ENCODE peak calls at places on chromosomes 16 and 17, in ten cellular contexts. W is stomach; F is esophagus muscularis mucosa; I is CD4-positive, CD25-positive, alpha-beta regulatory T cell; Z is neuronal stem cell; V is GM23248; X is Peyer's patch; O is GM12878; D is mammary epithelial cell; U is CD8-positive, alpha-beta T cell. A is an unnamed sample.

GRCh38 chr16:57809843-57810196 is 7.5 kb upstream of the KIFC3 start:
- DNase-seq in X (no peak), I (no peak), W (no peak), D (no peak), F (no peak), Z (no peak), O (no peak), V (no peak), U (no peak), A (no peak)

GRCh38 chr17:81601525-81602120 is 35.3 kb downstream of the NPLOC4 start:
- DNase-seq in W (peak; percentile 29), D (peak; percentile 36), V (peak; percentile 79), U (peak; percentile 3), Z (peak; percentile 55), F (no peak), X (peak; percentile 78), I (peak; percentile 80), O (peak; percentile 20), A (no peak)

GRCh38 chr16:30429418-30429677 is 482 bp downstream of the DCTPP1 start:
- DNase-seq in O (no peak), U (no peak), D (no peak), F (no peak), X (no peak), W (no peak), I (no peak), V (no peak), Z (no peak), A (no peak)

GRCh38 chr16:85028638-85029412 is 1.2 kb downstream of the KIAA0513 start:
- DNase-seq in X (peak; percentile 89), F (no peak), Z (no peak), W (peak; percentile 84), V (peak; percentile 90), U (peak; percentile 32), I (peak; percentile 83), O (no peak), D (peak; percentile 90), A (peak; percentile 63)

GRCh38 chr17:34269969-34270368 is at the start of gene CCL7:
- DNase-seq in D (no peak), O (no peak), U (no peak), X (no peak), F (no peak), Z (no peak), V (peak; percentile 70), I (no peak), W (no peak), A (no peak)

GRCh38 chr17:60311936-60312335 is 80.0 kb downstream of the USP32 start:
- DNase-seq in U (no peak), Z (no peak), F (no peak), O (no peak), D (no peak), V (peak; percentile 71), X (no peak), W (no peak), I (no peak), A (no peak)

GRCh38 chr17:74779948-74780400 is 3.8 kb upstream of the NAT9 start:
- DNase-seq in U (peak; percentile 21), V (no peak), D (no peak), X (peak; percentile 90), Z (no peak), I (peak; percentile 92), W (peak; percentile 35), O (peak; percentile 63), F (no peak), A (no peak)

GRCh38 chr17:62715882-62716390 is 88.5 kb downstream of the MRC2 start:
- DNase-seq in O (no peak), V (no peak), Z (no peak), F (no peak), U (no peak), X (peak; percentile 10), W (no peak), I (no peak), D (no peak), A (no peak)

GRCh38 chr17:9402590-9403199 is 172.9 kb downstream of the STX8 start:
- DNase-seq in X (peak; percentile 68), F (no peak), Z (no peak), W (no peak), V (peak; percentile 48), O (no peak), D (no peak), U (no peak), I (peak; percentile 48), A (no peak)

GRCh38 chr17:81537856-81538555 is 9.8 kb downstream of the FSCN2 start:
- DNase-seq in D (no peak), I (no peak), F (no peak), V (no peak), Z (no peak), X (no peak), W (no peak), O (no peak), U (no peak), A (no peak)

DNA sequence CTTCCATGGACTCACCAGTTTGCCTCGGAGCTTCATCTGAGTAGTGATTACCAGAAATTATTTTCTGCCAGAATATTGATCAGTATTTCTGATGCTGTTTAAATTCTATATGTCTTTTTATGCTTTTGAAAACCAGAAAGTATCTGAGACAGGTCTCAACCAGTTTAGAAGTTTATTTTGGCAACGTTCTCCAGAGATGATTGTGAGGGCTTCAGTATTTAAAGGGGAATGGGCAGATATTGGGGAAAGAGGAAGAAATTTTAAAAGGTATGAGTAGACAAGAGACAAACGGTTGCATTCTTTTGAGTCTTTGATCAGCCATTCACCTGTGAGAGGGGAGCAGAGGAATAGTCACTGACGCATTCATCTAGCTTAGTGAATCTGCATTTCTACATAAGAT is 44.4 kb upstream of the ABCC11 start:
- DNase-seq in V (no peak), I (no peak), F (no peak), O (no peak), W (no peak), Z (no peak), X (no peak), U (no peak), D (peak; percentile 35), A (no peak)
- H3K27ac ChIP-seq in V (no peak overlapping the region), I (no peak overlapping the region), F (no peak overlapping the region), O (no peak overlapping the region), W (no peak overlapping the region), Z (no peak overlapping the region), X (no peak overlapping the region), U (no peak overlapping the region), D (peak overlapping the region; percentile 94), A (peak overlapping the region; percentile 90)

GRCh38 chr17:17107281-17107680 is 65.0 kb downstream of the MPRIP start:
- DNase-seq in U (no peak), W (no peak), F (no peak), I (no peak), D (no peak), X (no peak), V (no peak), O (no peak), Z (no peak), A (no peak)
- H3K27ac ChIP-seq in U (no peak overlapping the region), W (peak overlapping the region; percentile 13), F (peak overlapping the region; percentile 50), I (no peak overlapping the region), D (no peak overlapping the region), X (peak overlapping the region; percentile 83), V (peak overlapping the region; percentile 7), O (no peak overlapping the region), Z (no peak overlapping the region), A (peak overlapping the region; percentile 49)

GRCh38 chr17:16512011-16512410 is 20.0 kb upstream of the LRRC75A start:
- DNase-seq in F (no peak), W (no peak), U (no peak), X (no peak), V (no peak), O (no peak), Z (no peak), I (no peak), D (no peak), A (no peak)

GRCh38 chr17:16506188-16506587 is 14.2 kb upstream of the LRRC75A start:
- DNase-seq in O (no peak), I (no peak), D (no peak), V (no peak), X (no peak), F (no peak), Z (no peak), U (no peak), W (no peak), A (no peak)

GRCh38 chr17:16504974-16505373 is 13.0 kb upstream of the LRRC75A start:
- DNase-seq in I (no peak), D (no peak), V (no peak), W (no peak), Z (no peak), X (no peak), U (no peak), F (no peak), O (no peak), A (no peak)

GRCh38 chr17:16511515-16511914 is 19.5 kb upstream of the LRRC75A start:
- DNase-seq in Z (no peak), O (no peak), X (no peak), U (no peak), V (no peak), I (no peak), D (no peak), F (no peak), W (no peak), A (no peak)

GRCh38 chr17:16507918-16508533 is 16.0 kb upstream of the LRRC75A start:
- DNase-seq in D (peak; percentile 17), O (no peak), I (no peak), U (no peak), Z (no peak), W (no peak), X (peak; percentile 64), F (no peak), V (peak; percentile 47), A (no peak)
- H3K27ac ChIP-seq in D (no peak overlapping the region), O (no peak overlapping the region), I (no peak overlapping the region), U (no peak overlapping the region), Z (no peak overlapping the region), W (no peak overlapping the region), X (peak overlapping the region; percentile 89), F (no peak overlapping the region), V (no peak overlapping the region), A (no peak overlapping the region)

GRCh38 chr16:26598061-26598460 is 468.7 kb upstream of the C16orf82 start:
- DNase-seq in F (peak; percentile 45), O (no peak), V (no peak), I (peak; percentile 97), U (no peak), Z (no peak), X (no peak), W (no peak), D (no peak), A (no peak)

GRCh38 chr16:26598989-26599785 is 467.5 kb upstream of the C16orf82 start:
- DNase-seq in Z (no peak), V (no peak), I (no peak), F (peak; percentile 45), W (no peak), X (no peak), D (no peak), O (no peak), U (no peak), A (no peak)

GRCh38 chr16:26594666-26595065 is 472.1 kb upstream of the C16orf82 start:
- DNase-seq in I (peak; percentile 25), F (peak; percentile 50), W (no peak), U (no peak), O (no peak), D (no peak), Z (no peak), X (no peak), V (peak; percentile 28), A (no peak)

GRCh38 chr16:26595199-26595598 is 471.5 kb upstream of the C16orf82 start:
- DNase-seq in F (peak; percentile 75), X (no peak), Z (no peak), W (no peak), U (no peak), I (no peak), V (no peak), D (no peak), O (no peak), A (no peak)

GRCh38 chr16:26599786-26600107 is 467.0 kb upstream of the C16orf82 start:
- DNase-seq in W (no peak), V (no peak), I (no peak), D (no peak), X (no peak), Z (no peak), O (no peak), U (no peak), F (peak; percentile 55), A (no peak)
- H3K27ac ChIP-seq in W (no peak overlapping the region), V (no peak overlapping the region), I (no peak overlapping the region), D (no peak overlapping the region), X (no peak overlapping the region), Z (no peak overlapping the region), O (no peak overlapping the region), U (no peak overlapping the region), F (no peak overlapping the region), A (no peak overlapping the region)

A was measured in epithelial cell of prostate.